ENCODE peak calls at places on chromosomes 4 and X, in seven cellular contexts. X is NCI-H1694; F is caudate nucleus; J is hippocampal formation; T is germinal center; D is iPS-NIHi11; N is stimulated activated CD4-positive, alpha-beta T cell treated with anti-CD3 and anti-CD28 coated beads, Interleukin-2, amount 100 ng/mL, for 48 hours. H is an unnamed sample.

GRCh38 chr4:3304831-3305609 is 12.2 kb downstream of the RGS12 start:
- DNase-seq in X (no peak), F (peak), J (peak), T (no peak), D (no peak), N (no peak), H (no peak)

GRCh38 chr4:182829196-182829595 is 88.0 kb downstream of the DCTD start:
- DNase-seq in X (no peak), F (no peak), J (no peak), T (no peak), D (no peak), N (no peak), H (no peak)

GRCh38 chr4:5664778-5665177 is 43.6 kb downstream of the EVC2 start:
- DNase-seq in X (no peak), F (peak), J (no peak), T (no peak), D (no peak), N (no peak), H (no peak)

GRCh38 chr4:20137176-20137575 is 114.5 kb upstream of the SLIT2 start:
- DNase-seq in X (no peak), F (no peak), J (no peak), T (no peak), D (no peak), N (no peak), H (no peak)

GRCh38 chrX:85928606-85929005 is 118.8 kb downstream of the CHM start:
- DNase-seq in X (no peak), F (no peak), J (no peak), T (no peak), D (no peak), N (no peak), H (no peak)

GRCh38 chr4:88418411-88418810 is 38.5 kb upstream of the HERC5 start:
- DNase-seq in X (no peak), F (no peak), J (no peak), T (no peak), D (no peak), N (no peak), H (no peak)

GRCh38 chr4:82704156-82704555 is 94.4 kb downstream of the SCD5 start:
- DNase-seq in X (no peak), F (no peak), J (no peak), T (no peak), D (no peak), N (no peak), H (no peak)

GRCh38 chrX:53284684-53285447 is 3.5 kb upstream of the IQSEC2 start:
- DNase-seq in X (peak), F (no peak), J (peak), T (peak), D (peak), N (peak), H (peak)

GRCh38 chr4:95676190-95676589 is 127.4 kb upstream of the UNC5C start:
- DNase-seq in X (no peak), F (no peak), J (no peak), T (no peak), D (no peak), N (no peak), H (no peak)

GRCh38 chr4:120843840-120844527 is 78.5 kb downstream of the PRDM5 start:
- DNase-seq in X (no peak), F (no peak), J (no peak), T (no peak), D (peak), N (no peak), H (no peak)

GRCh38 chr4:81081156-81081555 is 50.6 kb downstream of the BMP3 start:
- DNase-seq in X (no peak), F (no peak), J (no peak), T (no peak), D (no peak), N (no peak), H (no peak)

GRCh38 chr4:6676722-6677558 is 16.7 kb upstream of the S100P start:
- DNase-seq in X (no peak), F (no peak), J (no peak), T (no peak), D (no peak), N (no peak), H (no peak)

GRCh38 chr4:169663894-169664293 is 43.5 kb downstream of the CLCN3 start:
- DNase-seq in X (no peak), F (no peak), J (no peak), T (no peak), D (no peak), N (no peak), H (no peak)

GRCh38 chrX:10242036-10242435 is 85.3 kb downstream of the CLCN4 start:
- DNase-seq in X (no peak), F (no peak), J (no peak), T (no peak), D (no peak), N (no peak), H (no peak)

GRCh38 chr4:169351860-169352259 is 81.1 kb upstream of the SH3RF1 start:
- DNase-seq in X (no peak), F (peak), J (no peak), T (no peak), D (no peak), N (no peak), H (no peak)

GRCh38 chrX:97389761-97390192 is 506.1 kb downstream of the RPA4 start:
- DNase-seq in X (no peak), F (no peak), J (no peak), T (no peak), D (no peak), N (no peak), H (no peak)

GRCh38 chr4:116020141-116020722 is 906.8 kb upstream of the NDST4 start:
- DNase-seq in X (no peak), F (no peak), J (no peak), T (no peak), D (no peak), N (no peak), H (no peak)